ENCODE peak calls at places on chromosome X, in seven cellular contexts. W, K, F, B, L, A and Z are unnamed samples.

GRCh38 chrX:24364851-24365538 is 4.6 kb downstream of the SUPT20HL1 start:
- DNase-seq in W (no peak), K (no peak), F (no peak), B (no peak), L (no peak), A (no peak), Z (no peak)

GRCh38 chrX:133555796-133556458 is 140.6 kb upstream of the GPC4 start:
- DNase-seq in W (no peak), K (peak; percentile 22), F (no peak), B (no peak), L (no peak), A (no peak), Z (no peak)

GRCh38 chrX:52979568-52979967 is 21.2 kb upstream of the FAM156A start:
- DNase-seq in W (no peak), K (no peak), F (no peak), B (peak; percentile 29), L (peak; percentile 31), A (no peak), Z (no peak)

GRCh38 chrX:4825550-4825949 is 1112.1 kb upstream of the PRKX start:
- DNase-seq in W (no peak), K (no peak), F (no peak), B (no peak), L (no peak), A (no peak), Z (no peak)

GRCh38 chrX:136170109-136170800 is 22.9 kb downstream of the FHL1 start:
- DNase-seq in W (peak; percentile 24), K (peak; percentile 65), F (peak; percentile 71), B (peak; percentile 63), L (peak; percentile 61), A (no peak), Z (no peak)

GRCh38 chrX:32267796-32268195 is 943.6 kb downstream of the DMD start:
- DNase-seq in W (no peak), K (no peak), F (no peak), B (no peak), L (no peak), A (no peak), Z (no peak)

GRCh38 chrX:16222123-16222522 is 54.8 kb downstream of the MAGEB17 start:
- DNase-seq in W (no peak), K (peak; percentile 54), F (peak; percentile 56), B (peak; percentile 54), L (no peak), A (no peak), Z (no peak)

GRCh38 chrX:133670394-133670793 is 255.1 kb upstream of the GPC4 start:
- DNase-seq in W (no peak), K (peak; percentile 64), F (peak; percentile 37), B (peak; percentile 59), L (peak; percentile 63), A (no peak), Z (peak; percentile 11)

GRCh38 chrX:153333271-153333670 is 682 bp upstream of the ZNF275 start:
- DNase-seq in W (no peak), K (peak; percentile 69), F (peak; percentile 80), B (peak; percentile 50), L (peak; percentile 39), A (no peak), Z (no peak)

GRCh38 chrX:120311632-120312000 is 355 bp upstream of the TMEM255A start:
- DNase-seq in W (no peak), K (no peak), F (no peak), B (no peak), L (no peak), A (no peak), Z (no peak)

GRCh38 chrX:12390301-12390700 is 252.0 kb downstream of the FRMPD4 start:
- DNase-seq in W (no peak), K (peak; percentile 51), F (peak; percentile 69), B (no peak), L (peak; percentile 9), A (no peak), Z (no peak)

GRCh38 chrX:20527041-20527440 is 260.3 kb upstream of the RPS6KA3 start:
- DNase-seq in W (no peak), K (no peak), F (no peak), B (no peak), L (no peak), A (no peak), Z (no peak)

GRCh38 chrX:39869846-39870601 is 227.7 kb downstream of the BCOR start:
- DNase-seq in W (no peak), K (peak; percentile 21), F (no peak), B (peak; percentile 53), L (peak; percentile 25), A (no peak), Z (no peak)

GRCh38 chrX:22424141-22424915 is 151.6 kb downstream of the CBLL2 start:
- DNase-seq in W (no peak), K (no peak), F (no peak), B (no peak), L (no peak), A (no peak), Z (no peak)

GRCh38 chrX:119762718-119763117 is 4.3 kb downstream of the SOWAHD start:
- DNase-seq in W (no peak), K (peak; percentile 28), F (peak; percentile 61), B (no peak), L (no peak), A (no peak), Z (no peak)

GRCh38 chrX:14948701-14949100 is 75.5 kb downstream of the MOSPD2 start:
- DNase-seq in W (no peak), K (no peak), F (peak; percentile 10), B (peak; percentile 29), L (no peak), A (no peak), Z (no peak)

GRCh38 chrX:78098108-78098507 is 5.9 kb upstream of the PGK1 start:
- DNase-seq in W (no peak), K (no peak), F (no peak), B (no peak), L (no peak), A (no peak), Z (no peak)

GRCh38 chrX:31893525-31893924 is 821.7 kb upstream of the FTHL17 start:
- DNase-seq in W (no peak), K (no peak), F (no peak), B (no peak), L (no peak), A (no peak), Z (no peak)

GRCh38 chrX:40539214-40540142 is 41.3 kb upstream of the ATP6AP2 start:
- DNase-seq in W (peak; percentile 23), K (peak; percentile 79), F (peak; percentile 81), B (peak; percentile 48), L (peak; percentile 58), A (peak; percentile 23), Z (peak; percentile 25)

GRCh38 chrX:4035874-4036273 is 322.4 kb upstream of the PRKX start:
- DNase-seq in W (no peak), K (no peak), F (no peak), B (no peak), L (no peak), A (no peak), Z (no peak)

GRCh38 chrX:68018248-68019203 is 414.8 kb downstream of the OPHN1 start:
- DNase-seq in W (no peak), K (peak; percentile 44), F (peak; percentile 46), B (peak; percentile 23), L (peak; percentile 1), A (no peak), Z (peak; percentile 22)

GRCh38 chrX:8306296-8306975 is 135.4 kb upstream of the VCX2 start:
- DNase-seq in W (no peak), K (no peak), F (no peak), B (no peak), L (no peak), A (no peak), Z (no peak)

GRCh38 chrX:77404318-77404878 is 42.8 kb upstream of the FGF16 start:
- DNase-seq in W (no peak), K (no peak), F (no peak), B (no peak), L (no peak), A (no peak), Z (no peak)

GRCh38 chrX:107706309-107706708 is 69.3 kb downstream of the TSC22D3 start:
- DNase-seq in W (no peak), K (no peak), F (no peak), B (no peak), L (no peak), A (no peak), Z (no peak)

GRCh38 chrX:107450823-107451509 is 1.5 kb downstream of the FRMPD3 start:
- DNase-seq in W (no peak), K (no peak), F (no peak), B (no peak), L (no peak), A (no peak), Z (peak; percentile 46)

GRCh38 chrX:132071260-132071659 is 48.2 kb downstream of the STK26 start:
- DNase-seq in W (no peak), K (peak; percentile 14), F (peak; percentile 12), B (peak; percentile 27), L (peak; percentile 41), A (no peak), Z (no peak)
- TF ChIP-seq CTCF in W (peak; percentile 22), K (peak; percentile 1), F (peak; percentile 33), B (no peak), L (peak; percentile 20), A (no peak), Z (peak; percentile 31)

DNA sequence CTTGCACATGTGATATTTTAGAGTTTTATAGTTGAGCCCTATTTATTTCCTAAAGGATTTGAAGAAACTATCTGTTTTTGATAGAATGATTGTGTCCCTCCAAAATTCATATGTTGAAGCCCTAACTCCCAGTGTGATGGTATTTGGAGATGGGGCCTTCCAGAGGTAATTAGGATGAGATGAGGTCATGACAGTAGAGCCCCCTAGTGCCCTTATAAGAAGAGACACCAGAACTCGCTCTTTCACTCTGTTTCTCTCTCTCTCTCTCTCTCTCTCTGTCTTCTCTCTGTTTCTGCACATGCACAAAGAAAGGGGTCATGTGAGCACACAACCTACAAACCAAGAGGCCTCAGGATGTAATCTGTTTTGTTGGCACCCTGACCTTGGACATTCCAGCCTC is 921.9 kb upstream of the DIAPH2 start:
- DNase-seq in W (no peak), K (no peak), F (no peak), B (no peak), L (no peak), A (no peak), Z (no peak)
- TF ChIP-seq CTCF in W (no peak), K (no peak), F (no peak), B (peak; percentile 2), L (no peak), A (no peak), Z (peak; percentile 12)

GRCh38 chrX:35890699-35891098 is 28.8 kb upstream of the CFAP47 start:
- DNase-seq in W (no peak), K (no peak), F (no peak), B (peak; percentile 58), L (peak; percentile 56), A (no peak), Z (peak; percentile 12)
- TF ChIP-seq CTCF in W (peak; percentile 56), K (no peak), F (no peak), B (peak; percentile 62), L (peak; percentile 55), A (no peak), Z (no peak)

DNA sequence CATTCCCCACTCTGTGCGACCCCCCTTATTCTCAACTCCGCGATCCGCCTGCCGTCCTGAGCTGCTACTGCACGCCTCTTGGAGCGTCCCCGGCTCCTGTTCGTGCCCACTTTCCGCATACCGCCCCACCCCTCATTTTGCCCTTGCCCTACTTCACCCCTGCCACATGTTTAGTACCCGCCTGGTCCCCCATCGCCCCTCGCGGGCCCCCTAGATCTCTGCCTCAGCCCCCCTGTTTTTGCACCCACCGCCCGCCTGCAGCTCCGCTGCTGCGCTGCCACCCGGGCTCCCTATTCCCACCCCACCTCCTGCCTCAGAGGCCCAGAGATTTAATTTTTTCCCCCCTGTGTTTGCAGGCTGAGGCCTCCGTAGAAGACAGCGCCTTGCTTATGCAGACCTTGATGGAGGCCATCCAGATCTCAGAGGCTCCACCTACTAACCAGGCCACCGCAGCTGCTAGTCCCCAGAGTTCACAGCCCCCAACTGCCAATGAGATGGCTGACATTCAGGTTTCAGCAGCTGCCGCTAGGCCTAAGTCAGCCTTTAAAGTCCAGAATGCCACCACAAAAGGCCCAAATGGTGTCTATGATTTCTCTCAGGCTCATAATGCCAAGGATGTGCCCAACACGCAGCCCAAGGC is 1.4 kb downstream of the MAGED1 start:
- DNase-seq in W (no peak), K (peak; percentile 63), F (peak; percentile 38), B (peak; percentile 28), L (peak; percentile 36), A (no peak), Z (peak; percentile 9)
- TF ChIP-seq CTCF in W (no peak), K (peak; percentile 6), F (peak; percentile 5), B (peak; percentile 21), L (no peak), A (no peak), Z (no peak)